ENCODE peak calls at places on chromosomes 13 and 19, in five cellular contexts. K, Z, V, X and E are unnamed samples.

GRCh38 chr13:104823709-104824108 is 1711.8 kb downstream of the EFNB2 start:
- DNase-seq in K (no peak), Z (no peak), V (no peak), X (no peak), E (no peak)

GRCh38 chr19:13978306-13978705 is 26.0 kb downstream of the DCAF15 start:
- DNase-seq in K (peak; percentile 86), Z (no peak), V (peak; percentile 93), X (peak; percentile 77), E (no peak)

GRCh38 chr13:51629711-51630575 is 45.7 kb downstream of the WDFY2 start:
- DNase-seq in K (no peak), Z (no peak), V (no peak), X (no peak), E (no peak)

GRCh38 chr13:75787249-75787940 is 151.3 kb downstream of the LMO7 start:
- DNase-seq in K (no peak), Z (no peak), V (no peak), X (peak; percentile 50), E (no peak)

GRCh38 chr13:84606616-84607015 is 724.3 kb upstream of the SLITRK1 start:
- DNase-seq in K (no peak), Z (no peak), V (no peak), X (no peak), E (no peak)

GRCh38 chr13:72469932-72470331 is 257.5 kb downstream of the MZT1 start:
- DNase-seq in K (no peak), Z (no peak), V (no peak), X (no peak), E (no peak)

GRCh38 chr13:114151565-114152284 is 19.3 kb upstream of the RASA3 start:
- DNase-seq in K (peak; percentile 80), Z (no peak), V (peak; percentile 43), X (peak; percentile 63), E (no peak)

GRCh38 chr19:28126499-28126898 is 1086.5 kb downstream of the UQCRFS1 start:
- DNase-seq in K (no peak), Z (no peak), V (no peak), X (no peak), E (no peak)

GRCh38 chr19:40585677-40586422 is 9.2 kb downstream of the SHKBP1 start:
- DNase-seq in K (no peak), Z (no peak), V (no peak), X (peak; percentile 73), E (no peak)

GRCh38 chr13:30450066-30450465 is 15.7 kb downstream of the HMGB1 start:
- DNase-seq in K (no peak), Z (no peak), V (no peak), X (no peak), E (no peak)

GRCh38 chr13:79401259-79402071 is 4.6 kb downstream of the RBM26 start:
- DNase-seq in K (no peak), Z (no peak), V (no peak), X (no peak), E (no peak)

GRCh38 chr13:102141625-102142472 is 260.0 kb downstream of the FGF14 start:
- DNase-seq in K (no peak), Z (no peak), V (no peak), X (peak; percentile 36), E (no peak)

GRCh38 chr19:41095703-41096102 is 7.5 kb downstream of the CYP2A13 start:
- DNase-seq in K (no peak), Z (no peak), V (no peak), X (no peak), E (no peak)

GRCh38 chr13:21673592-21674270 is 2.9 kb downstream of the FGF9 start:
- DNase-seq in K (peak; percentile 62), Z (peak; percentile 66), V (no peak), X (peak; percentile 38), E (peak; percentile 36)

GRCh38 chr13:24148414-24149305 is 11.9 kb upstream of the SPATA13 start:
- DNase-seq in K (peak; percentile 60), Z (no peak), V (no peak), X (peak; percentile 93), E (no peak)

GRCh38 chr19:39416626-39417120 is 4.2 kb downstream of the PLEKHG2 start:
- DNase-seq in K (no peak), Z (no peak), V (no peak), X (no peak), E (no peak)

GRCh38 chr19:58518261-58519086 is 1.1 kb downstream of the ZBTB45 start:
- DNase-seq in K (peak; percentile 56), Z (no peak), V (no peak), X (no peak), E (no peak)

GRCh38 chr13:45943965-45944364 is 92.4 kb upstream of the SIAH3 start:
- DNase-seq in K (no peak), Z (no peak), V (no peak), X (peak; percentile 45), E (no peak)

GRCh38 chr13:100334209-100334608 is 245.3 kb downstream of the PCCA start:
- DNase-seq in K (no peak), Z (no peak), V (no peak), X (no peak), E (no peak)

DNA sequence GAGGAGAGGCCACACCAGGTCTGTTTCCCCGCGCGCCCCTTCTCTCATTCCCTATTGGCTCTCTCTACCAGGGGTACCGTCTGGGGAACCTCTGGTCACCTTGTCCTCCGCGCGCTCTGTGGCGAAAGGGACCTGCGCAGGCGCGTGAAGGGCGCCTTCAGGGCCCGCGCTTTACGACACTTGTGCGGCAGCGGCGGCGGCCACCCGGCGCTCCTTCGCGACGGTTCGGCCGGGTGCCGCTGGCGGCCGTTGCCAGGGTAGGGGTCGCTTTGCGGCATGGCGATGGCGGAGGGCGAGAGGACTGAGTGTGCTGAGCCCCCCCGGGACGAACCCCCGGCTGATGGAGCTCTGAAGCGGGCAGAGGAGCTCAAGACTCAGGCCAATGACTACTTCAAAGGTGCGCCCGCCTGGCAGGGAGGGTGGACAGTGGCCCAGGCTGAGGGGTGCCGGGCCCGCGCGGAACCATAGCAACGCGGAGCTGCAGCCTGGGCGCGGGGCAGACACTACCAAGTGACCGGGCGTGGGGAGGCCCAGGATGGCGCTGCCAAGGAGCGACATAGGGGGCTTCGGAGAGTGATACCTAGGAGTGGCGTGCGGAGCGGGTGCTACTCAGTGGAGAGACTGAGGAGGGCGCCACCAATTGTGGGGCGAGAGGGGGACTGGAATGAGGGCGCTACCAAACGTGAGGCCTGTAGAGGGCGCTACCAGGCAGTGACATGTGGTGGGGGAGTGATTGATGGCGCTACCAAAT is at the start of gene PPP5C:
- DNase-seq in K (peak; percentile 95), Z (peak; percentile 84), V (peak; percentile 94), X (peak; percentile 96), E (peak; percentile 95)
- H3K4me1 ChIP-seq in K (peaks cover 48% of the 10 kb centered on the region), Z (peaks cover 39% of the 10 kb centered on the region), V (peaks cover under 1% of the 10 kb centered on the region), X (peaks cover 13% of the 10 kb centered on the region), E (peaks cover 6% of the 10 kb centered on the region)

GRCh38 chr13:37486171-37486661 is 112.4 kb downstream of the POSTN start:
- DNase-seq in K (no peak), Z (no peak), V (no peak), X (peak; percentile 51), E (no peak)
- H3K4me3 ChIP-seq in K (no peak overlapping the region), Z (no peak overlapping the region), V (no peak overlapping the region), X (no peak overlapping the region), E (no peak overlapping the region)

DNA sequence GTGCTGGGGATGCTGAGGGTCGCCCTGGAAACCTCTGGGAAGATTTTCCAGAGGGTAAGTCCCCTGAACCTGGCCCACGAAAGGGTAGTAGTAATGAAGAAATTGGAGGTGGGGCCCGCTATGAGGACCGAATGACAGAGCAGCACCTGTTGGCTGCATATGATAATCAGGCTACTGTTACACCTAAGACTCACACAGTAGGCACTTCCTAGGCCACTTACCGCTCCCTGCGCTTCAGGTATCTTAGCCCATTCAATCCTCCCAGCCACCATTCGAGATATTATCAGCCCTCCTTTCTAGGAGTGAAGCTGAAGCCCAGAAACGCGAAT is 4.3 kb upstream of the LRFN3 start:
- DNase-seq in K (no peak), Z (no peak), V (no peak), X (no peak), E (no peak)
- H3K4me1 ChIP-seq in K (peaks cover 26% of the 10 kb centered on the region), Z (peaks cover 47% of the 10 kb centered on the region), V (no peaks in the 10 kb centered on the region), X (peaks cover 6% of the 10 kb centered on the region), E (peaks cover 12% of the 10 kb centered on the region)

GRCh38 chr13:27920677-27921420 is 1.0 kb downstream of the PDX1 start:
- DNase-seq in K (no peak), Z (no peak), V (no peak), X (peak; percentile 25), E (no peak)
- H3K4me3 ChIP-seq in K (peak overlapping the region; percentile 51), Z (peak overlapping the region; percentile 9), V (peak overlapping the region; percentile 34), X (peak overlapping the region; percentile 34), E (no peak overlapping the region)

GRCh38 chr19:2774953-2775555 is 8.0 kb downstream of the SGTA start:
- DNase-seq in K (peak; percentile 73), Z (no peak), V (no peak), X (no peak), E (no peak)

GRCh38 chr19:2777952-2778683 is 5.0 kb downstream of the SGTA start:
- DNase-seq in K (no peak), Z (no peak), V (no peak), X (no peak), E (no peak)

GRCh38 chr19:2774083-2774679 is 8.9 kb downstream of the SGTA start:
- DNase-seq in K (no peak), Z (no peak), V (no peak), X (no peak), E (no peak)

GRCh38 chr19:2779121-2779740 is 3.8 kb downstream of the SGTA start:
- DNase-seq in K (no peak), Z (no peak), V (no peak), X (no peak), E (no peak)

DNA sequence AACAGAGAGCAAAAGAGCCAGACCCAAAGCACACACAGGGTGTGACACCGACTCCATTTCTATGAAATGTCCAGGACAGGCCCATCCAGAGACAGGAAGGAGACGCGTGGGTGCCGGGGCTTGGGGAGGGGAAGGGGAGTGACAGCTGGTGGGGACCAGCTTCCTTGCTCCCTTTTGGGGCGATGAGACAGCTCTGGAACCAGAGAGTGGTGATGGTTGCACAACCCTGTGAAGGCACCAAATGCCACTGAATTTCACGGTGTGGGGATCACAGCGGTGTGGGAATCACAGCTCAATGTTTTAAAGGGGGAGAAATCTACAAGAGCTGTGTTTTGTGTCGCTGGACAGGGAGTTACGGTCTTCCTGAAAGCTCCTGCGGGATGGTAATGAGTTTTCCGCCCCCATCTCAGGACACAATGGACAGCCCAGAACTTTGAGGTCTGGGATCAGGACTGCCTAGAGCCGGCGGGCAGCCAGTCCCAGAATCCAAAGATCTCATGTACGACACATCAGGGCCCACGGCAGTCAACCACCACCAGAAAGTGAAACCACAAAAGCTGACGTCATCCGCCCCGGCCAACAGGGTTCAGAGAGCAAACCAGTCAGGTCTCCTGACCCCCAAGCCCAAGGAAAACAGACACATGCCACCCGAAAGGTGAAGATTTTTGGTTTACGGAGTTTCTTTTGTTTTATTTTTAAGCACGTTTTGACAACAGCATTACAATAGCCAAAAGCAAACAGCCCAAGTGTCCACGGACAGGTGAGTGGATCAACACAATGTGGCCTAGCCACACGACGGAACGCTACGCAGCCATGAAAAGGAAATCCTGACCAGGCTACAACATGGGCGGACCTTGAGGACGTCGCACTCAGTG is 7.3 kb downstream of the SGTA start:
- DNase-seq in K (peak; percentile 84), Z (peak; percentile 44), V (peak; percentile 86), X (peak; percentile 54), E (no peak)
- H3K4me1 ChIP-seq in K (peaks cover 40% of the 10 kb centered on the region), Z (peaks cover 8% of the 10 kb centered on the region), V (no peaks in the 10 kb centered on the region), X (peaks cover 4% of the 10 kb centered on the region), E (no peaks in the 10 kb centered on the region)

DNA sequence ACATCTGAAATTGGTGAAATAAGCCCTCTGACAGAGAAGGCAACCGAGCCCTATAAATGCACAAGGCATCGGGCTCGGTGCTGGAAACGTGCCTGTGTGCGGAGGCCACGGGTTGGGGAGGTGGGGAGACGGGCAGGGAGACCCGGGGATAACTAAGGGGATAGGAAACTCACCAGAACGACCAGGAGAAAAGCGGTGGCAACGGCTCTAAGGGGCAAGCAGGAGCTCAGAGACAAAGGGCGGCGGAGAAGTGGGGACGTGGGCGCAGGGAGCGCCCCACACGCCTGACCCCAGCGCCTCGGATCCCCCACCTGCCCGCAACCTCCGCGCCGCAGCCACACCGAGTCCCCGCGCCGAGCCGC is 547 bp downstream of the SLC1A6 start:
- DNase-seq in K (no peak), Z (no peak), V (no peak), X (no peak), E (peak; percentile 52)
- H3K4me3 ChIP-seq in K (no peak overlapping the region), Z (no peak overlapping the region), V (no peak overlapping the region), X (peak overlapping the region; percentile 76), E (peak overlapping the region; percentile 41)